ENCODE peak calls at places on chromosomes 12 and 14, in eight cellular contexts. D is astrocyte of the spinal cord; O is GM19239; H is mucosa of gallbladder; I is T-helper 9 cell; N is progenitor cell of endocrine pancreas; Y is omental fat pad; B is stimulated activated CD4-positive, alpha-beta T cell treated with anti-CD3 and anti-CD28 coated beads, Interleukin-4, amount 100 ng/mL, for 48 hours. U is an unnamed sample.

GRCh38 chr12:2318286-2318685 is 265.5 kb downstream of the CACNA1C start:
- DNase-seq in H (no peak), B (no peak), O (no peak), D (no peak), N (no peak), I (no peak), Y (no peak), U (no peak)

GRCh38 chr12:27434673-27435565 is 11.6 kb upstream of the SMCO2 start:
- DNase-seq in I (no peak), Y (no peak), N (no peak), H (no peak), O (peak), D (peak), B (peak), U (no peak)

GRCh38 chr14:92986254-92987147 is 63.6 kb downstream of the CHGA start:
- DNase-seq in Y (no peak), I (no peak), D (peak), H (peak), B (no peak), O (no peak), N (no peak), U (no peak)

GRCh38 chr12:53709671-53710070 is 17.6 kb downstream of the CALCOCO1 start:
- DNase-seq in N (no peak), I (no peak), D (no peak), O (no peak), Y (no peak), H (no peak), B (no peak), U (no peak)

GRCh38 chr12:89424394-89424793 is 72.1 kb upstream of the DUSP6 start:
- DNase-seq in B (no peak), I (no peak), H (no peak), O (no peak), N (no peak), Y (no peak), D (no peak), U (no peak)

GRCh38 chr14:45587142-45587541 is 334.1 kb upstream of the MIS18BP1 start:
- DNase-seq in I (no peak), N (no peak), O (no peak), B (no peak), D (no peak), H (no peak), Y (no peak), U (no peak)

GRCh38 chr12:53999596-54000104 is 311 bp upstream of the HOXC9 start:
- DNase-seq in I (no peak), D (peak), N (no peak), O (no peak), Y (no peak), B (no peak), H (no peak), U (no peak)

GRCh38 chr12:132169376-132169775 is 25.1 kb downstream of the NOC4L start:
- DNase-seq in B (no peak), I (no peak), O (no peak), D (no peak), Y (no peak), H (no peak), N (no peak), U (no peak)

GRCh38 chr14:69107407-69108003 is 45.4 kb downstream of the DCAF5 start:
- DNase-seq in I (no peak), N (peak), O (peak), Y (no peak), B (no peak), H (peak), D (peak), U (no peak)

GRCh38 chr14:78721756-78722455 is 551.7 kb downstream of the NRXN3 start:
- DNase-seq in I (no peak), Y (no peak), D (no peak), O (no peak), N (no peak), H (no peak), B (no peak), U (no peak)

GRCh38 chr14:59100203-59100602 is 88.3 kb upstream of the DAAM1 start:
- DNase-seq in D (no peak), O (no peak), I (no peak), B (no peak), Y (no peak), N (no peak), H (no peak), U (no peak)

GRCh38 chr12:94240171-94240570 is 91.8 kb downstream of the PLXNC1 start:
- DNase-seq in I (no peak), Y (no peak), D (no peak), O (no peak), N (no peak), H (no peak), B (no peak), U (no peak)

GRCh38 chr14:32697114-32697513 is 241.6 kb upstream of the NPAS3 start:
- DNase-seq in H (no peak), O (no peak), N (no peak), I (no peak), D (no peak), B (no peak), Y (no peak), U (no peak)

GRCh38 chr12:15605886-15606590 is 183.2 kb downstream of the EPS8 start:
- DNase-seq in I (no peak), H (no peak), O (no peak), B (no peak), N (no peak), Y (no peak), D (no peak), U (no peak)

GRCh38 chr12:132839558-132840235 is 11.0 kb upstream of the GOLGA3 start:
- DNase-seq in D (no peak), Y (no peak), I (no peak), B (no peak), O (no peak), N (no peak), H (no peak), U (no peak)

GRCh38 chr14:71712478-71712877 is 219.8 kb upstream of the RGS6 start:
- DNase-seq in D (no peak), I (no peak), H (no peak), Y (no peak), O (no peak), N (no peak), B (no peak), U (no peak)

GRCh38 chr12:95118138-95118787 is 44.8 kb upstream of the NR2C1 start:
- DNase-seq in B (no peak), N (no peak), O (no peak), Y (no peak), D (peak), I (no peak), H (no peak), U (no peak)

GRCh38 chr12:12008931-12009611 is 61.7 kb upstream of the BCL2L14 start:
- DNase-seq in O (no peak), H (no peak), B (no peak), N (no peak), I (peak), Y (no peak), D (peak), U (no peak)

GRCh38 chr12:88946377-88946997 is 366.2 kb upstream of the KITLG start:
- DNase-seq in Y (no peak), D (peak), H (no peak), B (no peak), I (no peak), N (no peak), O (no peak), U (no peak)

GRCh38 chr12:52155048-52155868 is 36.6 kb downstream of the KRT80 start:
- DNase-seq in Y (no peak), I (peak), D (no peak), H (no peak), O (no peak), N (no peak), B (no peak), U (no peak)

GRCh38 chr14:105203057-105203494 is 22.0 kb upstream of the NUDT14 start:
- DNase-seq in O (peak), Y (peak), I (peak), H (peak), D (peak), N (peak), B (peak), U (peak)

GRCh38 chr14:104318558-104319488 is 180.4 kb downstream of the KIF26A start:
- DNase-seq in N (no peak), B (no peak), O (no peak), D (no peak), H (no peak), I (no peak), Y (no peak), U (no peak)

GRCh38 chr12:96053476-96054261 is 18.3 kb upstream of the LTA4H start:
- DNase-seq in H (no peak), N (no peak), B (no peak), I (no peak), O (no peak), D (no peak), Y (no peak), U (no peak)

GRCh38 chr12:65094722-65095121 is 26.4 kb downstream of the WIF1 start:
- DNase-seq in H (no peak), N (no peak), D (no peak), Y (no peak), I (no peak), O (no peak), B (no peak), U (no peak)

GRCh38 chr12:29041621-29042020 is 107.5 kb upstream of the FAR2 start:
- DNase-seq in D (peak), O (no peak), I (no peak), N (no peak), Y (no peak), H (no peak), B (no peak), U (no peak)

U was measured in activated CD4-positive, CD25-positive, alpha-beta regulatory T cell treated with anti-CD3 and anti-CD28 coated beads, Interleukin-2, amount 50 U/mL, for 16 hours.